ENCODE peak calls at places on chromosome 18, in four cellular contexts. One of them, this sample, is unnamed.

GRCh38 chr18:34224423-34225217 is at the start of gene NOL4:
- DNase-seq in PC-9: no peak
- DNase-seq in tibial nerve: no peak
- DNase-seq in CD4-positive, alpha-beta T cell: no peak
- DNase-seq in this sample: no peak

GRCh38 chr18:10376735-10377134 is 77.7 kb upstream of the APCDD1 start:
- DNase-seq in PC-9: no peak
- DNase-seq in tibial nerve: peak
- DNase-seq in CD4-positive, alpha-beta T cell: no peak
- DNase-seq in this sample: no peak

GRCh38 chr18:45056907-45057306 is 376.2 kb downstream of the SETBP1 start:
- DNase-seq in tibial nerve: no peak
- DNase-seq in CD4-positive, alpha-beta T cell: no peak
- DNase-seq in PC-9: no peak
- DNase-seq in this sample: no peak

GRCh38 chr18:59752666-59753065 is 55.4 kb upstream of the CCBE1 start:
- DNase-seq in tibial nerve: no peak
- DNase-seq in PC-9: no peak
- DNase-seq in CD4-positive, alpha-beta T cell: no peak
- DNase-seq in this sample: no peak

GRCh38 chr18:72697706-72698105 is 153.6 kb upstream of the CBLN2 start:
- DNase-seq in PC-9: no peak
- DNase-seq in CD4-positive, alpha-beta T cell: no peak
- DNase-seq in tibial nerve: no peak
- DNase-seq in this sample: no peak

GRCh38 chr18:61107107-61107506 is 226.1 kb upstream of the CDH20 start:
- DNase-seq in PC-9: no peak
- DNase-seq in tibial nerve: no peak
- DNase-seq in CD4-positive, alpha-beta T cell: no peak
- DNase-seq in this sample: no peak

GRCh38 chr18:42654561-42654960 is 460.9 kb downstream of the RIT2 start:
- DNase-seq in PC-9: no peak
- DNase-seq in CD4-positive, alpha-beta T cell: no peak
- DNase-seq in tibial nerve: no peak
- DNase-seq in this sample: peak

GRCh38 chr18:59359576-59359952 is 499 bp upstream of the LMAN1 start:
- DNase-seq in PC-9: no peak
- DNase-seq in CD4-positive, alpha-beta T cell: no peak
- DNase-seq in tibial nerve: no peak
- DNase-seq in this sample: no peak

GRCh38 chr18:44589709-44590108 is 91.0 kb upstream of the SETBP1 start:
- DNase-seq in CD4-positive, alpha-beta T cell: no peak
- DNase-seq in PC-9: peak
- DNase-seq in tibial nerve: no peak
- DNase-seq in this sample: peak

GRCh38 chr18:70195852-70196434 is 9.5 kb downstream of the RTTN start:
- DNase-seq in CD4-positive, alpha-beta T cell: no peak
- DNase-seq in tibial nerve: peak
- DNase-seq in PC-9: peak
- DNase-seq in this sample: peak
- TF ChIP-seq CTCF in CD4-positive, alpha-beta T cell: peak
- TF ChIP-seq CTCF in tibial nerve: peak
- TF ChIP-seq CTCF in PC-9: peak
- TF ChIP-seq CTCF in this sample: peak

DNA sequence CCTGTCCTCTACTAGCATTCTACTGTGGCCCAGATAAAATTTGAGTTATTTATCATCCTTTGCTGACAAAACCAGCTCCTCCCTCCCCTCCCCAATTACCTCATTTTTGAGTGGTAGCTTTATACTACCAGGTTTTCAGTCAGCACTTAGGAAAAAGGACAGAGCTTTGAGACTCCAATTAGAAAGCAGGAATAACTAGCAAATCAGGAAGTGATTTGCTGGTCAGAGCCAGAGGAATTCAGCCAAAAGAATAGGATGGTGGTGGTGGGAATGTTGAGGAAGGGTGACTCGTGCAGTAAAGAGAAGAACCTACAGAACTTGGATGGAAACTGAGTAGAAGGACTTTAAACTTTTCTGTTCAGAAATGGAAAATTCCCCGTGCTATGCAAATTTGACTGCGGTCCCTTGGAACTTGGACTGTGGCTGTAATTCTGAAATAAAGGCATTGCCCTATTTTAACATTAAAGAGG is 3.7 kb downstream of the MYL12B start:
- DNase-seq in CD4-positive, alpha-beta T cell: no peak
- DNase-seq in PC-9: no peak
- DNase-seq in tibial nerve: no peak
- DNase-seq in this sample: no peak
- H3K27ac ChIP-seq in CD4-positive, alpha-beta T cell: no peak
- H3K27ac ChIP-seq in PC-9: peak
- H3K27ac ChIP-seq in tibial nerve: peak
- H3K27ac ChIP-seq in this sample: no peak

GRCh38 chr18:50734342-50734741 is 85.5 kb downstream of the MRO start:
- DNase-seq in CD4-positive, alpha-beta T cell: no peak
- DNase-seq in PC-9: no peak
- DNase-seq in tibial nerve: no peak
- DNase-seq in this sample: no peak

GRCh38 chr18:50742947-50743346 is 76.9 kb downstream of the MRO start:
- DNase-seq in PC-9: no peak
- DNase-seq in tibial nerve: no peak
- DNase-seq in CD4-positive, alpha-beta T cell: no peak
- DNase-seq in this sample: no peak

GRCh38 chr18:50734886-50735285 is 84.9 kb downstream of the MRO start:
- DNase-seq in CD4-positive, alpha-beta T cell: no peak
- DNase-seq in tibial nerve: no peak
- DNase-seq in PC-9: no peak
- DNase-seq in this sample: no peak

GRCh38 chr18:50738103-50738757 is 81.6 kb downstream of the MRO start:
- DNase-seq in PC-9: no peak
- DNase-seq in CD4-positive, alpha-beta T cell: no peak
- DNase-seq in tibial nerve: no peak
- DNase-seq in this sample: no peak

GRCh38 chr18:50737127-50737526 is 82.7 kb downstream of the MRO start:
- DNase-seq in tibial nerve: no peak
- DNase-seq in PC-9: no peak
- DNase-seq in CD4-positive, alpha-beta T cell: no peak
- DNase-seq in this sample: no peak
- TF ChIP-seq CTCF in tibial nerve: no peak
- TF ChIP-seq CTCF in PC-9: no peak
- TF ChIP-seq CTCF in CD4-positive, alpha-beta T cell: no peak
- TF ChIP-seq CTCF in this sample: no peak

DNA sequence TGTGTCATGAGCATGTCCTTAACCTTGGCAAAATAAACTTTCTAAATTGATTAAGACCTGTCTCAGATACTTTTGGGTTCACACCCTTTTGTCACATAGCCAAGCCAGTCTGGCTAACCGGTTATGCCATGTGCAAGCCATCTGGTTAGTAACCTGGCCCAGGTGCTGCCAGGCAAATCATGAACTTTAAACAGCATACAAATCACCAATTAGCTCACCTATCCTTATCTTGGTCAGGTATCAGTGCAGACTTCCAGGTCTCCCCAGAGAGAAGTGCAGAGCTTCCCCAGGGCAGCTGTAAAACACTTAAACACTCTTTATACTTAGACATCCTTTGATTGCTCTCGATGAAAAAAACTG is 14.9 kb upstream of the MC5R start:
- DNase-seq in CD4-positive, alpha-beta T cell: no peak
- DNase-seq in tibial nerve: no peak
- DNase-seq in PC-9: peak
- DNase-seq in this sample: no peak
- H3K27ac ChIP-seq in CD4-positive, alpha-beta T cell: no peak
- H3K27ac ChIP-seq in tibial nerve: no peak
- H3K27ac ChIP-seq in PC-9: no peak
- H3K27ac ChIP-seq in this sample: no peak

DNA sequence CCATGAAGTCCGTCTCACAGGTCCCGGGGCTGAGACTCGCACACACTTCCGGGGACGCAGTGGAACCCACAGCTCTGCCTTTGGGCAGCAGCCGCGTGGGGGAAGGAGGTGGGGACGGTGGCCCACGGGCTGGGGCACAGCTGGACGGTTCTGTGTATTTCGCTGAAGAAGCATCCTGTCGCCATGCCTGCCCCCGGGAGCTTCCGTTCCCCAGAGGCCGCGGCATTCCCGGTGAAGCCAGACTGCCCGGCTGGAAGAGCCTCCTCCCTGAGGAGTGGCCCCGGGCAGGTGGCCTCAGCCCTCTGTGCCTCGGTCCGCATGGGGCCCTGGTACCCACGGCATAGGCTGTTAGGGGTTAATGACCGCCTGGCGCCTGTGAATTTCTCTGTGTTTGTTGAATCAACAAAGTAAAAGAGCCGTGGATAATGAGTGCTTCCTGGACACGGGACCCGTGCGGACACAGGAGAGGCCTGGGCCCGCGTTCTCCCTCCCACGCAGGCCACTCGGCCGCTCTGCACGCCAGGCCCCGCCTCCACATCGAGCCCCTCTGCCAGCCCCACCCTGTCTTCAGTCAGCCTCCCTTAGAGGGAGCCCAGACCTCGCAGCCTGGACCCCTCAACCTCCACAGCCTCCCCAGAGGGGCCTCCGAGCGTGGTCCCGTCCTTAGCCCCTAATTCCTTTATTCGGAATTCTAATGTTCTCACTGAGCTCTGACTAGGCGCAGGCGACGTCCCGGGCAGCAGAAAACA is 51.0 kb downstream of the KCNG2 start:
- DNase-seq in tibial nerve: no peak
- DNase-seq in CD4-positive, alpha-beta T cell: no peak
- DNase-seq in PC-9: no peak
- DNase-seq in this sample: no peak
- TF ChIP-seq CTCF in tibial nerve: no peak
- TF ChIP-seq CTCF in CD4-positive, alpha-beta T cell: no peak
- TF ChIP-seq CTCF in PC-9: no peak
- TF ChIP-seq CTCF in this sample: no peak

GRCh38 chr18:74252032-74252380 is 39.8 kb downstream of the CYB5A start:
- DNase-seq in tibial nerve: no peak
- DNase-seq in PC-9: peak
- DNase-seq in CD4-positive, alpha-beta T cell: no peak
- DNase-seq in this sample: peak
- H3K27ac ChIP-seq in tibial nerve: peak
- H3K27ac ChIP-seq in PC-9: peak
- H3K27ac ChIP-seq in CD4-positive, alpha-beta T cell: no peak
- H3K27ac ChIP-seq in this sample: peak

GRCh38 chr18:49784427-49785185 is 28.7 kb downstream of the ACAA2 start:
- DNase-seq in PC-9: no peak
- DNase-seq in tibial nerve: no peak
- DNase-seq in CD4-positive, alpha-beta T cell: no peak
- DNase-seq in this sample: no peak
- TF ChIP-seq CTCF in PC-9: peak
- TF ChIP-seq CTCF in tibial nerve: no peak
- TF ChIP-seq CTCF in CD4-positive, alpha-beta T cell: no peak
- TF ChIP-seq CTCF in this sample: peak

GRCh38 chr18:8988262-8988871 is 114.1 kb upstream of the NDUFV2 start:
- DNase-seq in PC-9: peak
- DNase-seq in CD4-positive, alpha-beta T cell: peak
- DNase-seq in tibial nerve: peak
- DNase-seq in this sample: peak
- H3K27ac ChIP-seq in PC-9: no peak
- H3K27ac ChIP-seq in CD4-positive, alpha-beta T cell: no peak
- H3K27ac ChIP-seq in tibial nerve: no peak
- H3K27ac ChIP-seq in this sample: no peak

This sample was measured in brain microvascular endothelial cell.